ENCODE peak calls at places on chromosome 11, in seven cellular contexts. One of them, this sample, is unnamed.

GRCh38 chr11:107250017-107250416 is 207.6 kb downstream of the CWF19L2 start:
- DNase-seq in neuronal stem cell: no peak
- DNase-seq in AG09319: no peak
- DNase-seq in HCT116: no peak
- DNase-seq in GF-D8: no peak
- DNase-seq in stimulated activated CD4-positive, alpha-beta T cell treated with anti-CD3 and anti-CD28 coated beads, Interleukin-4, amount 100 ng/mL, for 1 hour: no peak
- DNase-seq in H1: no peak
- DNase-seq in this sample: no peak

GRCh38 chr11:65274734-65275682 is 13.2 kb downstream of the POLA2 start:
- DNase-seq in neuronal stem cell: no peak
- DNase-seq in AG09319: peak
- DNase-seq in HCT116: peak
- DNase-seq in GF-D8: peak
- DNase-seq in stimulated activated CD4-positive, alpha-beta T cell treated with anti-CD3 and anti-CD28 coated beads, Interleukin-4, amount 100 ng/mL, for 1 hour: peak
- DNase-seq in H1: no peak
- DNase-seq in this sample: no peak

GRCh38 chr11:94737171-94737611 is 31.0 kb upstream of the AMOTL1 start:
- DNase-seq in neuronal stem cell: no peak
- DNase-seq in AG09319: no peak
- DNase-seq in HCT116: no peak
- DNase-seq in GF-D8: no peak
- DNase-seq in stimulated activated CD4-positive, alpha-beta T cell treated with anti-CD3 and anti-CD28 coated beads, Interleukin-4, amount 100 ng/mL, for 1 hour: no peak
- DNase-seq in H1: no peak
- DNase-seq in this sample: no peak

GRCh38 chr11:14635559-14635958 is 8.0 kb upstream of the PDE3B start:
- DNase-seq in neuronal stem cell: no peak
- DNase-seq in AG09319: no peak
- DNase-seq in HCT116: no peak
- DNase-seq in GF-D8: no peak
- DNase-seq in stimulated activated CD4-positive, alpha-beta T cell treated with anti-CD3 and anti-CD28 coated beads, Interleukin-4, amount 100 ng/mL, for 1 hour: no peak
- DNase-seq in H1: no peak
- DNase-seq in this sample: no peak

GRCh38 chr11:121842186-121842585 is 273.8 kb downstream of the BLID start:
- DNase-seq in neuronal stem cell: no peak
- DNase-seq in AG09319: no peak
- DNase-seq in HCT116: no peak
- DNase-seq in GF-D8: no peak
- DNase-seq in stimulated activated CD4-positive, alpha-beta T cell treated with anti-CD3 and anti-CD28 coated beads, Interleukin-4, amount 100 ng/mL, for 1 hour: no peak
- DNase-seq in H1: no peak
- DNase-seq in this sample: no peak

GRCh38 chr11:79336740-79337517 is 103.9 kb downstream of the TENM4 start:
- DNase-seq in neuronal stem cell: no peak
- DNase-seq in AG09319: no peak
- DNase-seq in HCT116: no peak
- DNase-seq in GF-D8: no peak
- DNase-seq in stimulated activated CD4-positive, alpha-beta T cell treated with anti-CD3 and anti-CD28 coated beads, Interleukin-4, amount 100 ng/mL, for 1 hour: no peak
- DNase-seq in H1: no peak
- DNase-seq in this sample: no peak

GRCh38 chr11:1838426-1839131 is at the start of gene TNNI2:
- DNase-seq in neuronal stem cell: no peak
- DNase-seq in AG09319: no peak
- DNase-seq in HCT116: no peak
- DNase-seq in GF-D8: no peak
- DNase-seq in stimulated activated CD4-positive, alpha-beta T cell treated with anti-CD3 and anti-CD28 coated beads, Interleukin-4, amount 100 ng/mL, for 1 hour: no peak
- DNase-seq in H1: no peak
- DNase-seq in this sample: no peak

GRCh38 chr11:58059011-58059358 is 28.2 kb downstream of the OR6Q1 start:
- DNase-seq in neuronal stem cell: peak
- DNase-seq in AG09319: peak
- DNase-seq in HCT116: no peak
- DNase-seq in GF-D8: no peak
- DNase-seq in stimulated activated CD4-positive, alpha-beta T cell treated with anti-CD3 and anti-CD28 coated beads, Interleukin-4, amount 100 ng/mL, for 1 hour: no peak
- DNase-seq in H1: no peak
- DNase-seq in this sample: no peak

GRCh38 chr11:62788991-62789390 is 1.8 kb downstream of the TMEM179B start:
- DNase-seq in neuronal stem cell: no peak
- DNase-seq in AG09319: no peak
- DNase-seq in HCT116: no peak
- DNase-seq in GF-D8: no peak
- DNase-seq in stimulated activated CD4-positive, alpha-beta T cell treated with anti-CD3 and anti-CD28 coated beads, Interleukin-4, amount 100 ng/mL, for 1 hour: no peak
- DNase-seq in H1: peak
- DNase-seq in this sample: no peak

GRCh38 chr11:14364322-14364721 is 5.3 kb upstream of the RRAS2 start:
- DNase-seq in neuronal stem cell: no peak
- DNase-seq in AG09319: no peak
- DNase-seq in HCT116: no peak
- DNase-seq in GF-D8: no peak
- DNase-seq in stimulated activated CD4-positive, alpha-beta T cell treated with anti-CD3 and anti-CD28 coated beads, Interleukin-4, amount 100 ng/mL, for 1 hour: no peak
- DNase-seq in H1: no peak
- DNase-seq in this sample: no peak

GRCh38 chr11:18775492-18776292 is 15.9 kb downstream of the PTPN5 start:
- DNase-seq in neuronal stem cell: peak
- DNase-seq in AG09319: no peak
- DNase-seq in HCT116: peak
- DNase-seq in GF-D8: no peak
- DNase-seq in stimulated activated CD4-positive, alpha-beta T cell treated with anti-CD3 and anti-CD28 coated beads, Interleukin-4, amount 100 ng/mL, for 1 hour: peak
- DNase-seq in H1: peak
- DNase-seq in this sample: no peak

GRCh38 chr11:126281245-126281644 is 1.6 kb upstream of the TIRAP start:
- DNase-seq in neuronal stem cell: no peak
- DNase-seq in AG09319: no peak
- DNase-seq in HCT116: no peak
- DNase-seq in GF-D8: no peak
- DNase-seq in stimulated activated CD4-positive, alpha-beta T cell treated with anti-CD3 and anti-CD28 coated beads, Interleukin-4, amount 100 ng/mL, for 1 hour: no peak
- DNase-seq in H1: no peak
- DNase-seq in this sample: no peak